ENCODE peak calls at places on chromosome 11, in five cellular contexts. K is CD8-positive, alpha-beta T cell; A is posterior cingulate gyrus; Q is NCI-H1694; C is AG09319. X is an unnamed sample.

GRCh38 chr11:36073411-36074203 is 129.7 kb downstream of the LDLRAD3 start:
- DNase-seq in K (no peak), A (peak; percentile 95), Q (peak; percentile 59), C (peak; percentile 60), X (peak; percentile 50)

GRCh38 chr11:115682901-115683300 is 178.7 kb upstream of the CADM1 start:
- DNase-seq in K (no peak), A (no peak), Q (no peak), C (no peak), X (no peak)

GRCh38 chr11:61529537-61530225 is 21.1 kb downstream of the LRRC10B start:
- DNase-seq in K (no peak), A (no peak), Q (no peak), C (no peak), X (no peak)

GRCh38 chr11:16191212-16191851 is 165.0 kb downstream of the SOX6 start:
- DNase-seq in K (no peak), A (no peak), Q (no peak), C (no peak), X (no peak)

GRCh38 chr11:94885133-94885532 is 88.2 kb downstream of the CWC15 start:
- DNase-seq in K (no peak), A (no peak), Q (peak; percentile 88), C (no peak), X (peak; percentile 67)

GRCh38 chr11:32500001-32500400 is 64.7 kb upstream of the WT1 start:
- DNase-seq in K (no peak), A (no peak), Q (no peak), C (no peak), X (no peak)

GRCh38 chr11:18171377-18172000 is 1.1 kb upstream of the MRGPRX4 start:
- DNase-seq in K (no peak), A (no peak), Q (no peak), C (no peak), X (no peak)

GRCh38 chr11:43802509-43802908 is 78.1 kb upstream of the ALKBH3 start:
- DNase-seq in K (no peak), A (no peak), Q (no peak), C (no peak), X (no peak)

GRCh38 chr11:17798253-17798652 is 63.7 kb downstream of the KCNC1 start:
- DNase-seq in K (no peak), A (peak; percentile 93), Q (no peak), C (no peak), X (no peak)

GRCh38 chr11:111355101-111355500 is 24.0 kb downstream of the POU2AF1 start:
- DNase-seq in K (no peak), A (no peak), Q (no peak), C (no peak), X (no peak)

GRCh38 chr11:125768256-125769046 is 10.2 kb downstream of the PATE2 start:
- DNase-seq in K (no peak), A (no peak), Q (no peak), C (no peak), X (no peak)

GRCh38 chr11:82978422-82979099 is 77.0 kb downstream of the DDIAS start:
- DNase-seq in K (no peak), A (no peak), Q (no peak), C (peak; percentile 29), X (no peak)